ENCODE peak calls at places on chromosomes 7 and 10, in five cellular contexts. One of them, this sample, is unnamed.

GRCh38 chr10:126536148-126536547 is 134.3 kb downstream of the C10orf90 start:
- DNase-seq in fibroblast of lung: peak
- DNase-seq in CD8-positive, alpha-beta T cell: no peak
- DNase-seq in right lobe of liver: no peak
- DNase-seq in kidney epithelial cell: no peak
- DNase-seq in this sample: no peak

GRCh38 chr10:352476-353235 is 217.4 kb downstream of the ZMYND11 start:
- DNase-seq in fibroblast of lung: no peak
- DNase-seq in CD8-positive, alpha-beta T cell: no peak
- DNase-seq in right lobe of liver: no peak
- DNase-seq in kidney epithelial cell: no peak
- DNase-seq in this sample: no peak

GRCh38 chr7:93147358-93147757 is 827 bp downstream of the SAMD9L start:
- DNase-seq in fibroblast of lung: peak
- DNase-seq in CD8-positive, alpha-beta T cell: peak
- DNase-seq in right lobe of liver: no peak
- DNase-seq in kidney epithelial cell: no peak
- DNase-seq in this sample: no peak

GRCh38 chr10:112622786-112623185 is 175.8 kb downstream of the VTI1A start:
- DNase-seq in fibroblast of lung: peak
- DNase-seq in CD8-positive, alpha-beta T cell: no peak
- DNase-seq in right lobe of liver: no peak
- DNase-seq in kidney epithelial cell: no peak
- DNase-seq in this sample: no peak

GRCh38 chr10:98587156-98587555 is 140.4 kb upstream of the HPS1 start:
- DNase-seq in fibroblast of lung: no peak
- DNase-seq in CD8-positive, alpha-beta T cell: no peak
- DNase-seq in right lobe of liver: no peak
- DNase-seq in kidney epithelial cell: no peak
- DNase-seq in this sample: no peak

GRCh38 chr7:144526912-144527610 is 123.6 kb upstream of the NOBOX start:
- DNase-seq in fibroblast of lung: no peak
- DNase-seq in CD8-positive, alpha-beta T cell: no peak
- DNase-seq in right lobe of liver: no peak
- DNase-seq in kidney epithelial cell: no peak
- DNase-seq in this sample: no peak

GRCh38 chr10:133335238-133336122 is 1.2 kb downstream of the CALY start:
- DNase-seq in fibroblast of lung: peak
- DNase-seq in CD8-positive, alpha-beta T cell: peak
- DNase-seq in right lobe of liver: no peak
- DNase-seq in kidney epithelial cell: no peak
- DNase-seq in this sample: no peak

GRCh38 chr10:96377816-96378294 is 19.1 kb upstream of the OPALIN start:
- DNase-seq in fibroblast of lung: no peak
- DNase-seq in CD8-positive, alpha-beta T cell: no peak
- DNase-seq in right lobe of liver: no peak
- DNase-seq in kidney epithelial cell: no peak
- DNase-seq in this sample: no peak

GRCh38 chr7:42027521-42027920 is 209.5 kb downstream of the GLI3 start:
- DNase-seq in fibroblast of lung: no peak
- DNase-seq in CD8-positive, alpha-beta T cell: no peak
- DNase-seq in right lobe of liver: no peak
- DNase-seq in kidney epithelial cell: no peak
- DNase-seq in this sample: no peak
- H3K4me3 ChIP-seq in fibroblast of lung: no peak
- H3K4me3 ChIP-seq in CD8-positive, alpha-beta T cell: no peak
- H3K4me3 ChIP-seq in right lobe of liver: no peak
- H3K4me3 ChIP-seq in kidney epithelial cell: no peak
- H3K4me3 ChIP-seq in this sample: no peak

DNA sequence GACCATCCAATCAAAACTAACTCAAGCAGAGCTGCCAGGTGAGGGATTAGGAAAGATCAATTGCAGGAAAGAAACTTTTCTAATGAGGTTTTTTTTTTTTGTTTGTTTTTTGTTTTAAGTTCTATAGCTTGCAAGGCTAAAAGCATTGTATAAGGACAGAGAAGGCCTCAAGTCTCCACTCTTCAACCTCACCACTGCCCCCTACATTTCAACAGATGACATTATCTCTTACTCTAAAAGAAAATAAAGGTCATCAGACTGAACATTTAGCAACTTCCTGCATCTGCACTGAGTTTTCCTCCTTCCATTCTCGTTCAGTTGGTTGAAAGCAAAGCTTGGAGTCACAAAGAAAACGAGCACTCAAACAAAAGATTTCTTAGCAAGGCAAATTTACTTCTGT is 45.2 kb upstream of the EXOC4 start:
- DNase-seq in fibroblast of lung: peak
- DNase-seq in CD8-positive, alpha-beta T cell: no peak
- DNase-seq in right lobe of liver: no peak
- DNase-seq in kidney epithelial cell: no peak
- DNase-seq in this sample: no peak
- TF ChIP-seq CTCF in fibroblast of lung: no peak
- TF ChIP-seq CTCF in CD8-positive, alpha-beta T cell: no peak
- TF ChIP-seq CTCF in right lobe of liver: no peak
- TF ChIP-seq CTCF in kidney epithelial cell: no peak
- TF ChIP-seq CTCF in this sample: no peak

GRCh38 chr7:37705976-37706375 is 22.4 kb downstream of the GPR141 start:
- DNase-seq in fibroblast of lung: no peak
- DNase-seq in CD8-positive, alpha-beta T cell: no peak
- DNase-seq in right lobe of liver: no peak
- DNase-seq in kidney epithelial cell: no peak
- DNase-seq in this sample: no peak

GRCh38 chr7:37706807-37707206 is 23.2 kb downstream of the GPR141 start:
- DNase-seq in fibroblast of lung: no peak
- DNase-seq in CD8-positive, alpha-beta T cell: no peak
- DNase-seq in right lobe of liver: no peak
- DNase-seq in kidney epithelial cell: no peak
- DNase-seq in this sample: no peak

GRCh38 chr7:37714606-37715005 is 31.0 kb downstream of the GPR141 start:
- DNase-seq in fibroblast of lung: no peak
- DNase-seq in CD8-positive, alpha-beta T cell: no peak
- DNase-seq in right lobe of liver: no peak
- DNase-seq in kidney epithelial cell: no peak
- DNase-seq in this sample: no peak

GRCh38 chr7:37713613-37714012 is 30.0 kb downstream of the GPR141 start:
- DNase-seq in fibroblast of lung: peak
- DNase-seq in CD8-positive, alpha-beta T cell: no peak
- DNase-seq in right lobe of liver: no peak
- DNase-seq in kidney epithelial cell: no peak
- DNase-seq in this sample: no peak

GRCh38 chr7:37709631-37710509 is 26.3 kb downstream of the GPR141 start:
- DNase-seq in fibroblast of lung: no peak
- DNase-seq in CD8-positive, alpha-beta T cell: no peak
- DNase-seq in right lobe of liver: no peak
- DNase-seq in kidney epithelial cell: no peak
- DNase-seq in this sample: no peak
- H3K4me3 ChIP-seq in fibroblast of lung: no peak
- H3K4me3 ChIP-seq in CD8-positive, alpha-beta T cell: no peak
- H3K4me3 ChIP-seq in right lobe of liver: no peak
- H3K4me3 ChIP-seq in kidney epithelial cell: no peak
- H3K4me3 ChIP-seq in this sample: no peak

GRCh38 chr7:108000875-108001758 is 1.8 kb downstream of the LAMB1 start:
- DNase-seq in fibroblast of lung: peak
- DNase-seq in CD8-positive, alpha-beta T cell: no peak
- DNase-seq in right lobe of liver: no peak
- DNase-seq in kidney epithelial cell: no peak
- DNase-seq in this sample: no peak
- TF ChIP-seq CTCF in fibroblast of lung: no peak
- TF ChIP-seq CTCF in CD8-positive, alpha-beta T cell: no peak
- TF ChIP-seq CTCF in right lobe of liver: no peak
- TF ChIP-seq CTCF in kidney epithelial cell: peak
- TF ChIP-seq CTCF in this sample: peak

This sample was measured in AG04449.